ENCODE peak calls at places on chromosomes 6 and 20, in nine cellular contexts. One of them, this sample, is unnamed.
A peak's percentile ranks its signal among the peaks of the same experiment; 100 is the strongest.

GRCh38 chr6:37699138-37699766 is 1.6 kb upstream of the MDGA1 start:
- DNase-seq in astrocyte of the spinal cord: no peak
- DNase-seq in body of pancreas: peak; percentile 58
- DNase-seq in glutamatergic neuron: no peak
- DNase-seq in adrenal gland: no peak
- DNase-seq in AG10803: no peak
- DNase-seq in GM10248: no peak
- DNase-seq in IMR-90: no peak
- DNase-seq in psoas muscle: no peak
- DNase-seq in this sample: no peak

GRCh38 chr20:542777-543368 is 717 bp downstream of the CSNK2A1 start:
- DNase-seq in astrocyte of the spinal cord: no peak
- DNase-seq in body of pancreas: peak; percentile 24
- DNase-seq in glutamatergic neuron: no peak
- DNase-seq in adrenal gland: no peak
- DNase-seq in AG10803: no peak
- DNase-seq in GM10248: peak; percentile 57
- DNase-seq in IMR-90: no peak
- DNase-seq in psoas muscle: peak; percentile 52
- DNase-seq in this sample: no peak

GRCh38 chr6:20707166-20707485 is 172.9 kb downstream of the CDKAL1 start:
- DNase-seq in astrocyte of the spinal cord: no peak
- DNase-seq in body of pancreas: no peak
- DNase-seq in glutamatergic neuron: no peak
- DNase-seq in adrenal gland: no peak
- DNase-seq in AG10803: no peak
- DNase-seq in GM10248: no peak
- DNase-seq in IMR-90: no peak
- DNase-seq in psoas muscle: no peak
- DNase-seq in this sample: no peak

GRCh38 chr6:89874438-89874837 is 19.8 kb upstream of the GJA10 start:
- DNase-seq in astrocyte of the spinal cord: no peak
- DNase-seq in body of pancreas: no peak
- DNase-seq in glutamatergic neuron: no peak
- DNase-seq in adrenal gland: no peak
- DNase-seq in AG10803: no peak
- DNase-seq in GM10248: no peak
- DNase-seq in IMR-90: no peak
- DNase-seq in psoas muscle: no peak
- DNase-seq in this sample: no peak

GRCh38 chr6:164396071-164397047 is 913.0 kb downstream of the C6orf118 start:
- DNase-seq in astrocyte of the spinal cord: peak; percentile 55
- DNase-seq in body of pancreas: no peak
- DNase-seq in glutamatergic neuron: no peak
- DNase-seq in adrenal gland: no peak
- DNase-seq in AG10803: peak; percentile 1
- DNase-seq in GM10248: no peak
- DNase-seq in IMR-90: no peak
- DNase-seq in psoas muscle: no peak
- DNase-seq in this sample: no peak

GRCh38 chr6:165632194-165632593 is 30.8 kb downstream of the PDE10A start:
- DNase-seq in astrocyte of the spinal cord: no peak
- DNase-seq in body of pancreas: no peak
- DNase-seq in glutamatergic neuron: no peak
- DNase-seq in adrenal gland: no peak
- DNase-seq in AG10803: no peak
- DNase-seq in GM10248: no peak
- DNase-seq in IMR-90: peak; percentile 40
- DNase-seq in psoas muscle: no peak
- DNase-seq in this sample: no peak

GRCh38 chr20:46055269-46055668 is 26.3 kb downstream of the SLC12A5 start:
- DNase-seq in astrocyte of the spinal cord: no peak
- DNase-seq in body of pancreas: no peak
- DNase-seq in glutamatergic neuron: no peak
- DNase-seq in adrenal gland: no peak
- DNase-seq in AG10803: no peak
- DNase-seq in GM10248: no peak
- DNase-seq in IMR-90: no peak
- DNase-seq in psoas muscle: no peak
- DNase-seq in this sample: no peak

GRCh38 chr6:100234625-100235024 is 230.1 kb downstream of the SIM1 start:
- DNase-seq in astrocyte of the spinal cord: no peak
- DNase-seq in body of pancreas: no peak
- DNase-seq in glutamatergic neuron: no peak
- DNase-seq in adrenal gland: no peak
- DNase-seq in AG10803: no peak
- DNase-seq in GM10248: no peak
- DNase-seq in IMR-90: no peak
- DNase-seq in psoas muscle: no peak
- DNase-seq in this sample: no peak

GRCh38 chr20:37727247-37727956 is 33.6 kb downstream of the CTNNBL1 start:
- DNase-seq in astrocyte of the spinal cord: no peak
- DNase-seq in body of pancreas: no peak
- DNase-seq in glutamatergic neuron: no peak
- DNase-seq in adrenal gland: no peak
- DNase-seq in AG10803: peak; percentile 73
- DNase-seq in GM10248: peak; percentile 11
- DNase-seq in IMR-90: no peak
- DNase-seq in psoas muscle: no peak
- DNase-seq in this sample: no peak

GRCh38 chr6:34484899-34485298 is 19.0 kb downstream of the PACSIN1 start:
- DNase-seq in astrocyte of the spinal cord: no peak
- DNase-seq in body of pancreas: no peak
- DNase-seq in glutamatergic neuron: no peak
- DNase-seq in adrenal gland: no peak
- DNase-seq in AG10803: no peak
- DNase-seq in GM10248: peak; percentile 69
- DNase-seq in IMR-90: no peak
- DNase-seq in psoas muscle: no peak
- DNase-seq in this sample: no peak

GRCh38 chr20:19773471-19773870 is 15.4 kb downstream of the RIN2 start:
- DNase-seq in astrocyte of the spinal cord: no peak
- DNase-seq in body of pancreas: no peak
- DNase-seq in glutamatergic neuron: no peak
- DNase-seq in adrenal gland: no peak
- DNase-seq in AG10803: no peak
- DNase-seq in GM10248: no peak
- DNase-seq in IMR-90: no peak
- DNase-seq in psoas muscle: no peak
- DNase-seq in this sample: no peak

GRCh38 chr6:9481292-9482029 is 933.4 kb downstream of the TFAP2A start:
- DNase-seq in astrocyte of the spinal cord: peak; percentile 51
- DNase-seq in body of pancreas: no peak
- DNase-seq in glutamatergic neuron: no peak
- DNase-seq in adrenal gland: no peak
- DNase-seq in AG10803: no peak
- DNase-seq in GM10248: no peak
- DNase-seq in IMR-90: peak; percentile 79
- DNase-seq in psoas muscle: no peak
- DNase-seq in this sample: no peak

GRCh38 chr6:137313211-137313610 is 94.0 kb upstream of the IFNGR1 start:
- DNase-seq in astrocyte of the spinal cord: no peak
- DNase-seq in body of pancreas: no peak
- DNase-seq in glutamatergic neuron: no peak
- DNase-seq in adrenal gland: no peak
- DNase-seq in AG10803: no peak
- DNase-seq in GM10248: no peak
- DNase-seq in IMR-90: no peak
- DNase-seq in psoas muscle: no peak
- DNase-seq in this sample: no peak

GRCh38 chr6:137316626-137317025 is 97.4 kb upstream of the IFNGR1 start:
- DNase-seq in astrocyte of the spinal cord: no peak
- DNase-seq in body of pancreas: no peak
- DNase-seq in glutamatergic neuron: no peak
- DNase-seq in adrenal gland: no peak
- DNase-seq in AG10803: peak; percentile 9
- DNase-seq in GM10248: no peak
- DNase-seq in IMR-90: no peak
- DNase-seq in psoas muscle: no peak
- DNase-seq in this sample: no peak

GRCh38 chr6:137311940-137312339 is 92.8 kb upstream of the IFNGR1 start:
- DNase-seq in astrocyte of the spinal cord: no peak
- DNase-seq in body of pancreas: no peak
- DNase-seq in glutamatergic neuron: no peak
- DNase-seq in adrenal gland: no peak
- DNase-seq in AG10803: no peak
- DNase-seq in GM10248: no peak
- DNase-seq in IMR-90: no peak
- DNase-seq in psoas muscle: no peak
- DNase-seq in this sample: no peak

GRCh38 chr6:137315081-137315480 is 95.9 kb upstream of the IFNGR1 start:
- DNase-seq in astrocyte of the spinal cord: no peak
- DNase-seq in body of pancreas: no peak
- DNase-seq in glutamatergic neuron: no peak
- DNase-seq in adrenal gland: no peak
- DNase-seq in AG10803: peak; percentile 11
- DNase-seq in GM10248: no peak
- DNase-seq in IMR-90: no peak
- DNase-seq in psoas muscle: no peak
- DNase-seq in this sample: no peak

DNA sequence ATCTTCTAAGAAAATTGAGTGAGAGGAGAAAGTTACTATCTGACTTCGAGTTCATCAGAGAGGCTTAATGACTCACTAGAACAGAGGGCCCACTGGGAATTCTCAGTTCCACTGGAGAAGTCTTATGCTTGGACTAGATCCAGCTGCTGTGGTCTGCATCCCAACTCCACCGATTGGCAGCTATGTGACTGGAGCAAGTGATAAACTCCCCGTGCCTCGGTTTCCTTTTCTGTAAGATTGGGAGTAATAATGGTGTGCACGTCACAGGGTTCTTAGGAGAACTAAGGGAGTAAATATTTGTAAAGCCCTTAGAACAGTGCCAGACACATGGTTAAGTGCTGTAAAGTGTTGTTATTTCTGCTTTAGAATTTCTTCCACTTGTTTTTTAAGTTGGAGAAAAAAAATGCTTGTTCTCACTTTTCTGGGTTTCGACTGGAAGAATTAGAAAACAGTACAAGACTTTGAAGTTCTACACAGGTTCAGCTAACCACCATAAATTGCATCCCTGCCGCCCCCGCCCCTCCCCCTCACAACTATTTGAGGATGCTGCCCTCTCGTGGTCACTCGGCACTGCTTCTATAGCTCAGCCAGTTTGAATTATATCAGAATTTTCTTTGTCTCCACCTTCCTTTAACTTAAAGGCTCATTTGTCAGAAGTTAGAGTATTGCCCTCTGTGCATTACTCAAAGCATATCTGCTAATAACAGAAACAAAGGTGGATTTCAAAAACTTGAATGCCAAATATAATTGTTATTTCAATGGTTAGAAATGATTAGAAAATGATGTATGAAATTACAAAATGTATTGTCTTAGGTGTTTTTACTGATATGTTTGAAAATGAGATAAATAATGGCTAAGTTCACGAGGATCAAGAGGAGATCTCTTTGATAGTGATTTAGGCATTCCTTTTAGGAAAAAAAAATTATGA is 95.0 kb upstream of the IFNGR1 start:
- DNase-seq in astrocyte of the spinal cord: peak; percentile 82
- DNase-seq in body of pancreas: peak; percentile 72
- DNase-seq in glutamatergic neuron: peak; percentile 78
- DNase-seq in adrenal gland: peak; percentile 52
- DNase-seq in AG10803: peak; percentile 84
- DNase-seq in GM10248: peak; percentile 64
- DNase-seq in IMR-90: peak; percentile 64
- DNase-seq in psoas muscle: peak; percentile 79
- DNase-seq in this sample: peak; percentile 67
- TF ChIP-seq CTCF in astrocyte of the spinal cord: peak; percentile 84
- TF ChIP-seq CTCF in body of pancreas: peak; percentile 67
- TF ChIP-seq CTCF in glutamatergic neuron: peak; percentile 78
- TF ChIP-seq CTCF in adrenal gland: peak; percentile 88
- TF ChIP-seq CTCF in AG10803: peak; percentile 82
- TF ChIP-seq CTCF in GM10248: peak; percentile 82
- TF ChIP-seq CTCF in IMR-90: peak; percentile 90
- TF ChIP-seq CTCF in psoas muscle: peak; percentile 78
- TF ChIP-seq CTCF in this sample: peak; percentile 79

GRCh38 chr6:106347219-106347618 is 13.3 kb upstream of the CRYBG1 start:
- DNase-seq in astrocyte of the spinal cord: no peak
- DNase-seq in body of pancreas: no peak
- DNase-seq in glutamatergic neuron: no peak
- DNase-seq in adrenal gland: no peak
- DNase-seq in AG10803: no peak
- DNase-seq in GM10248: no peak
- DNase-seq in IMR-90: no peak
- DNase-seq in psoas muscle: no peak
- DNase-seq in this sample: no peak
- TF ChIP-seq CTCF in astrocyte of the spinal cord: no peak
- TF ChIP-seq CTCF in body of pancreas: no peak
- TF ChIP-seq CTCF in glutamatergic neuron: no peak
- TF ChIP-seq CTCF in adrenal gland: no peak
- TF ChIP-seq CTCF in AG10803: no peak
- TF ChIP-seq CTCF in GM10248: no peak
- TF ChIP-seq CTCF in IMR-90: no peak
- TF ChIP-seq CTCF in psoas muscle: no peak
- TF ChIP-seq CTCF in this sample: no peak

DNA sequence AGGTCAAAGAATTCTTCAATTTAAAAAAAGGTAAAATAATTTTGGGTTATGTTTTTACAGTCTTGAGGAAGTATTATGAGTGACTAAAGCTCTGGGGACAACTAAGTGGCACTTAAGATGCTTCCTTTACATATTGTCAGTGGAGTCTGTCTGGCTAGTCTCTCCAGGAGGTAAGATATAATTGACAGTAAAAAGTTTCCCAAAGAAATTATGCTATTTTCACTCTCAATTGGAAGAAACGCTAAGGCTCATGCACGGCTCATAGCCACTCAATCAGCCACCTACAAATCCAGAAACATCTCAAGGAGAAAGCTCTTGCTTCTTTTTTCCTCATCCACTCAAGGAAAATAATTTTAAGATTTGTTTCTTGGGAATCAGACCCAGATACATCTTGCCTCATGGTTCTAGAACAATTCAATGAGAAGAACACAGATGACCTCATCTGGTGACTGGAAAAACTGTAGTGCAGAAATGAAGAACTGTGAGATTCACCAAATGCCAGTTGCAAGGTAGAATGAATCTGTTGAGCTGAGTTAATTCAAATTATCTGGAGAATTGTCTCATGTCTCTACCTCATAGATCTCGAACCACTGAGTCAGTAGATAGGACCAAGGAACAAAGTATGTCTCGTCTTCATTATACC is 252.9 kb downstream of the TPBG start:
- DNase-seq in astrocyte of the spinal cord: no peak
- DNase-seq in body of pancreas: no peak
- DNase-seq in glutamatergic neuron: no peak
- DNase-seq in adrenal gland: no peak
- DNase-seq in AG10803: peak; percentile 10
- DNase-seq in GM10248: no peak
- DNase-seq in IMR-90: peak; percentile 2
- DNase-seq in psoas muscle: no peak
- DNase-seq in this sample: no peak
- TF ChIP-seq CTCF in astrocyte of the spinal cord: peak; percentile 16
- TF ChIP-seq CTCF in body of pancreas: no peak
- TF ChIP-seq CTCF in glutamatergic neuron: no peak
- TF ChIP-seq CTCF in adrenal gland: no peak
- TF ChIP-seq CTCF in AG10803: peak; percentile 48
- TF ChIP-seq CTCF in GM10248: no peak
- TF ChIP-seq CTCF in IMR-90: peak; percentile 26
- TF ChIP-seq CTCF in psoas muscle: no peak
- TF ChIP-seq CTCF in this sample: no peak

DNA sequence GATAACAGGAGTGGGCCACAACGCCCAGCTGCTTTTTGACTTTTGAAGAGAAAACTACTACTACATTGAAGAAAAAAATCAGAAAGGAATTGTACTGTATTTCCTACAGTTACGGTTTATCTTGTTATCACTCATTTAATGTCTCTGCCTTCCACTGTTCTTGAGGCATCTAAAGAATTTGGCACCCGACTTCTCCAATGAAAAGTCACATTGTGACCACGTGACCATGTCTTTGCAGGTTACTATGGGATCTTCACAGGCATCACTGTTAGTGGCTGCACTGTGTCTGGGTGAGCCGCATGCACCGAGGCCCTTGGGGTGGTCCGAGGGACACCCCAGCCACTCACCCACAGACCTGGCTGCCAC is 26.8 kb downstream of the RRBP1 start:
- DNase-seq in astrocyte of the spinal cord: no peak
- DNase-seq in body of pancreas: peak; percentile 8
- DNase-seq in glutamatergic neuron: no peak
- DNase-seq in adrenal gland: no peak
- DNase-seq in AG10803: peak; percentile 54
- DNase-seq in GM10248: no peak
- DNase-seq in IMR-90: no peak
- DNase-seq in psoas muscle: peak; percentile 34
- DNase-seq in this sample: no peak
- TF ChIP-seq CTCF in astrocyte of the spinal cord: no peak
- TF ChIP-seq CTCF in body of pancreas: no peak
- TF ChIP-seq CTCF in glutamatergic neuron: no peak
- TF ChIP-seq CTCF in adrenal gland: no peak
- TF ChIP-seq CTCF in AG10803: no peak
- TF ChIP-seq CTCF in GM10248: no peak
- TF ChIP-seq CTCF in IMR-90: no peak
- TF ChIP-seq CTCF in psoas muscle: no peak
- TF ChIP-seq CTCF in this sample: no peak

This sample was measured in endothelial cell.